ENCODE peak calls at places on chromosomes 13 and 19, in six cellular contexts. M is nucleus accumbens; U is caudate nucleus; W is activated CD8-positive, alpha-beta memory T cell treated with anti-CD3 and anti-CD28 coated beads for 4 hours; Y is GM04504; L is neural crest cell. P is an unnamed sample.

GRCh38 chr13:45690636-45691035 is 11.5 kb upstream of the CBY2 start:
- DNase-seq in Y (no peak), W (no peak), M (no peak), U (no peak), L (no peak), P (no peak)

GRCh38 chr19:39970674-39971379 is at the start of gene PSMC4:
- DNase-seq in M (peak), Y (peak), U (peak), W (peak), L (peak), P (peak)

GRCh38 chr13:54241719-54242118 is 1213.1 kb downstream of the OLFM4 start:
- DNase-seq in W (no peak), M (no peak), L (no peak), Y (no peak), U (no peak), P (peak)

GRCh38 chr19:58387338-58388174 is 487 bp downstream of the RPS5 start:
- DNase-seq in L (no peak), Y (no peak), M (no peak), U (no peak), W (no peak), P (no peak)

GRCh38 chr19:18469245-18470107 is 31.5 kb upstream of the ISYNA1 start:
- DNase-seq in L (peak), W (no peak), M (no peak), Y (no peak), U (peak), P (no peak)

GRCh38 chr13:78239681-78240080 is 321.1 kb upstream of the EDNRB start:
- DNase-seq in M (no peak), U (no peak), W (no peak), Y (no peak), L (peak), P (no peak)

GRCh38 chr13:26011996-26012688 is 39.7 kb downstream of the SHISA2 start:
- DNase-seq in L (no peak), U (no peak), Y (no peak), M (no peak), W (peak), P (no peak)

GRCh38 chr19:33476151-33476707 is 45.4 kb downstream of the PEPD start:
- DNase-seq in U (no peak), W (no peak), Y (no peak), M (no peak), L (no peak), P (no peak)

GRCh38 chr13:46543307-46543706 is 9.7 kb upstream of the LRCH1 start:
- DNase-seq in L (no peak), M (no peak), W (no peak), Y (no peak), U (no peak), P (no peak)

GRCh38 chr13:21673592-21674270 is 2.9 kb downstream of the FGF9 start:
- DNase-seq in M (no peak), Y (no peak), L (peak), W (no peak), U (peak), P (no peak)

GRCh38 chr19:16381756-16382401 is 57.3 kb downstream of the KLF2 start:
- DNase-seq in L (no peak), W (no peak), M (peak), Y (peak), U (peak), P (no peak)

GRCh38 chr13:42272115-42272756 is at the start of gene AKAP11:
- DNase-seq in L (peak), U (peak), Y (peak), M (no peak), W (peak), P (no peak)

GRCh38 chr13:73687087-73687486 is 447.1 kb downstream of the KLF12 start:
- DNase-seq in W (no peak), Y (no peak), M (no peak), U (no peak), L (no peak), P (no peak)

GRCh38 chr19:55112781-55113569 is 4.5 kb downstream of the PPP1R12C start:
- DNase-seq in Y (no peak), M (no peak), W (no peak), U (no peak), L (no peak), P (no peak)

GRCh38 chr19:57056972-57057371 is 62.8 kb upstream of the USP29 start:
- DNase-seq in L (no peak), W (no peak), U (no peak), Y (no peak), M (no peak), P (no peak)

GRCh38 chr19:4208385-4209094 is 20.8 kb upstream of the EBI3 start:
- DNase-seq in U (no peak), W (no peak), L (no peak), Y (no peak), M (no peak), P (no peak)

GRCh38 chr13:111629457-111629856 is 309.0 kb downstream of the TEX29 start:
- DNase-seq in M (no peak), L (no peak), W (no peak), U (no peak), Y (no peak), P (no peak)

GRCh38 chr19:35114656-35115537 is 726 bp upstream of the FXYD3 start:
- DNase-seq in Y (no peak), U (peak), L (peak), W (peak), M (peak), P (no peak)